ENCODE peak calls at places on chromosome 19, in seven cellular contexts. Y, N, B, T, G, P and F are unnamed samples.

GRCh38 chr19:33124207-33125098 is 7.5 kb upstream of the WDR88 start:
- DNase-seq in N (no peak), G (no peak), T (no peak), Y (no peak), B (no peak), P (no peak), F (no peak)

GRCh38 chr19:677601-678380 is 1.6 kb downstream of the FSTL3 start:
- DNase-seq in Y (no peak), P (no peak), T (no peak), B (peak), N (no peak), G (no peak), F (no peak)

GRCh38 chr19:2327773-2328400 is 499 bp downstream of the LSM7 start:
- DNase-seq in B (no peak), N (peak), P (no peak), G (peak), Y (no peak), T (peak), F (peak)

GRCh38 chr19:41606215-41606837 is 20.5 kb downstream of the CEACAM4 start:
- DNase-seq in N (no peak), T (peak), G (no peak), Y (no peak), P (no peak), B (no peak), F (no peak)

GRCh38 chr19:9721861-9722260 is 46.7 kb downstream of the ZNF846 start:
- DNase-seq in Y (no peak), G (no peak), B (no peak), N (no peak), T (no peak), P (no peak), F (no peak)

GRCh38 chr19:6738726-6739389 is 622 bp upstream of the TRIP10 start:
- DNase-seq in P (peak), G (no peak), B (peak), T (peak), Y (no peak), N (no peak), F (no peak)

GRCh38 chr19:17333611-17334413 is 843 bp downstream of the ANO8 start:
- DNase-seq in T (peak), G (no peak), B (no peak), Y (no peak), N (peak), P (peak), F (no peak)

GRCh38 chr19:29508181-29508580 is 17.6 kb upstream of the VSTM2B start:
- DNase-seq in Y (no peak), N (no peak), P (no peak), G (no peak), T (no peak), B (no peak), F (no peak)

GRCh38 chr19:16649734-16650133 is 10.2 kb downstream of the SMIM7 start:
- DNase-seq in B (no peak), T (no peak), P (no peak), Y (no peak), G (no peak), N (no peak), F (no peak)

GRCh38 chr19:57362997-57363705 is at the start of the genes TRAPPC2B and ZNF547:
- DNase-seq in P (peak), B (peak), G (peak), Y (peak), T (peak), N (peak), F (peak)

GRCh38 chr19:36449059-36449670 is 30.7 kb upstream of the ZFP82 start:
- DNase-seq in T (no peak), B (no peak), N (no peak), G (no peak), Y (no peak), P (no peak), F (no peak)

GRCh38 chr19:19169236-19170052 is 619 bp downstream of the MEF2B start:
- DNase-seq in T (no peak), G (no peak), P (no peak), N (no peak), B (no peak), Y (no peak), F (no peak)

GRCh38 chr19:1159864-1160595 is 14.0 kb downstream of the SBNO2 start:
- DNase-seq in G (no peak), P (no peak), Y (no peak), T (no peak), N (no peak), B (no peak), F (no peak)

GRCh38 chr19:13430790-13431582 is 75.3 kb downstream of the CACNA1A start:
- DNase-seq in B (no peak), G (peak), Y (no peak), N (peak), P (peak), T (peak), F (no peak)

GRCh38 chr19:7292950-7293794 is 1.0 kb downstream of the INSR start:
- DNase-seq in P (peak), T (peak), B (peak), G (no peak), Y (no peak), N (no peak), F (no peak)

GRCh38 chr19:16293133-16294085 is 31.2 kb upstream of the KLF2 start:
- DNase-seq in N (no peak), P (peak), G (peak), T (no peak), B (peak), Y (no peak), F (no peak)

GRCh38 chr19:50214699-50215543 is 11.5 kb downstream of the MYH14 start:
- DNase-seq in T (no peak), Y (no peak), P (no peak), G (no peak), B (peak), N (no peak), F (no peak)

GRCh38 chr19:28494466-28494865 is 718.5 kb downstream of the UQCRFS1 start:
- DNase-seq in Y (no peak), G (no peak), T (peak), P (no peak), B (no peak), N (no peak), F (no peak)

GRCh38 chr19:584240-585001 is 5.3 kb upstream of the HCN2 start:
- DNase-seq in T (peak), B (peak), G (no peak), Y (peak), P (peak), N (peak), F (peak)

GRCh38 chr19:33292595-33293254 is 9.6 kb downstream of the CEBPA start:
- DNase-seq in B (peak), T (peak), G (no peak), N (no peak), Y (no peak), P (no peak), F (no peak)

GRCh38 chr19:36140289-36141038 is 598 bp downstream of the CAPNS1 start:
- DNase-seq in T (no peak), P (peak), Y (no peak), N (peak), G (peak), B (peak), F (peak)

GRCh38 chr19:2820112-2820702 is 539 bp downstream of the ZNF554 start:
- DNase-seq in B (no peak), Y (no peak), T (no peak), G (no peak), P (no peak), N (no peak), F (no peak)

GRCh38 chr19:12545267-12545666 is 6.0 kb downstream of the ZNF564 start:
- DNase-seq in G (no peak), B (no peak), Y (no peak), T (no peak), P (no peak), N (no peak), F (no peak)

GRCh38 chr19:18330865-18331264 is 8.0 kb upstream of the LSM4 start:
- DNase-seq in Y (no peak), P (no peak), B (no peak), N (no peak), T (no peak), G (no peak), F (no peak)

GRCh38 chr19:412356-413355 is 3.7 kb upstream of the C2CD4C start:
- DNase-seq in B (no peak), N (no peak), T (peak), Y (no peak), G (no peak), P (no peak), F (no peak)

GRCh38 chr19:50461066-50461875 is 15.0 kb upstream of the EMC10 start:
- DNase-seq in T (peak), B (no peak), Y (peak), P (peak), G (peak), N (peak), F (no peak)

GRCh38 chr19:36141039-36141914 is 1.4 kb downstream of the CAPNS1 start:
- DNase-seq in N (peak), G (peak), B (peak), Y (no peak), T (peak), P (peak), F (peak)

GRCh38 chr19:5186293-5187050 is 154.1 kb downstream of the PTPRS start:
- DNase-seq in P (no peak), T (no peak), G (no peak), Y (no peak), N (no peak), B (peak), F (no peak)

GRCh38 chr19:17522988-17523872 is 11.8 kb downstream of the PGLS start:
- DNase-seq in T (peak), N (peak), Y (peak), G (peak), P (no peak), B (peak), F (no peak)

GRCh38 chr19:54114340-54114826 is 1.1 kb downstream of the TFPT start:
- DNase-seq in N (peak), G (no peak), P (peak), Y (peak), T (peak), B (peak), F (no peak)

GRCh38 chr19:29845576-29846176 is 33.9 kb downstream of the CCNE1 start:
- DNase-seq in G (no peak), T (peak), Y (no peak), P (peak), B (peak), N (no peak), F (peak)

GRCh38 chr19:3149526-3150505 is 14.0 kb downstream of the GNA15 start:
- DNase-seq in P (no peak), Y (no peak), G (no peak), T (no peak), N (no peak), B (no peak), F (no peak)

GRCh38 chr19:49224856-49225255 is 67.3 kb downstream of the TRPM4 start:
- DNase-seq in P (peak), Y (no peak), G (no peak), B (no peak), T (no peak), N (no peak), F (no peak)

GRCh38 chr19:39993605-39994004 is 3.3 kb upstream of the ZNF546 start:
- DNase-seq in T (no peak), G (no peak), P (no peak), B (no peak), N (no peak), Y (no peak), F (no peak)
- H3K27ac ChIP-seq in T (no peak), G (no peak), P (no peak), B (no peak), N (no peak), Y (no peak), F (no peak)

GRCh38 chr19:46745030-46745429 is 827 bp upstream of the FKRP start:
- DNase-seq in N (no peak), P (no peak), B (peak), Y (no peak), G (no peak), T (no peak), F (no peak)
- H3K27ac ChIP-seq in N (peak), P (no peak), B (no peak), Y (peak), G (peak), T (peak), F (no peak)

DNA sequence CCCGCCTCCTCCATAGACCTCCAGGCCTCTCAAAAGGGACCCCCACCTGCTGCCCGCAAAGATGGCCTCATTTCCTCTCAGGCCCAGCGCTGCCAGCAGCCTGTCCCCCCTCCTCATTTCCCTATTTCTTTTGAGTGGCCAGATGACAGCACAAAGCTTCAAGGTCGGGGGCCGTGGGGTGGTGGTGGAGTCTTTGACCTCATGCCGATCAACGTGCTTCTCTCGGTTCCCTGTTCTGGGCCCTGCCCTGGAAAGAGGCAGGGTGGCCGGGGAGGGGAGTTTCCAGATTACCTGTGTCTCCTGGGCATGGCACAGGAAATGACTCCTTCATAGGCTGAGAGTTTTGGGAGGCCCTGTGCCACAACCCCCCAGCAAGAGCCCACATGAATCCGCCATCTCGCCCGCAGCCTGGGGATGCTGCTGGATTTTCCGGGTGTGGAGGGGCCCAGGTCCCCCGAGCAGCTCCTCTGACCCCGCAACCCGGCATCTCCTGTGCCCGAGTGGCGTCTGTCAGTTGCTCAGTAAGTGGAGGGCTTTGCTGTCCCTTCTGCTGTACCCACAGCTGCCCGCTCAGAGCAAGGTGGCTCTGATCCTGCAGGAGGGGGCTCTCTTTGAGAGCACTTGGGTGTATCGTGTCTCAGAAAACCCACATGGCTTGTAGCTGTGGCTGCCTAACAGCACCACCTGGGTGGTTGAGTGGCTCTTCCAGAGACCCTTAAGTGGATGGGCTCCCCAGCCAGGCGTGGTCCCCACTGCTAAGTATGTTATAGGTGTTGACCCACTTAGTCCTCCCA is 139.4 kb downstream of the SIPA1L3 start:
- DNase-seq in Y (no peak), B (no peak), T (peak), G (no peak), N (no peak), P (no peak), F (no peak)
- H3K27ac ChIP-seq in Y (no peak), B (no peak), T (peak), G (no peak), N (no peak), P (no peak), F (no peak)

GRCh38 chr19:47258895-47259555 is 2.7 kb downstream of the CCDC9 start:
- DNase-seq in P (peak), B (peak), N (no peak), T (peak), Y (no peak), G (no peak), F (no peak)
- H3K27ac ChIP-seq in P (no peak), B (no peak), N (no peak), T (no peak), Y (no peak), G (peak), F (no peak)

DNA sequence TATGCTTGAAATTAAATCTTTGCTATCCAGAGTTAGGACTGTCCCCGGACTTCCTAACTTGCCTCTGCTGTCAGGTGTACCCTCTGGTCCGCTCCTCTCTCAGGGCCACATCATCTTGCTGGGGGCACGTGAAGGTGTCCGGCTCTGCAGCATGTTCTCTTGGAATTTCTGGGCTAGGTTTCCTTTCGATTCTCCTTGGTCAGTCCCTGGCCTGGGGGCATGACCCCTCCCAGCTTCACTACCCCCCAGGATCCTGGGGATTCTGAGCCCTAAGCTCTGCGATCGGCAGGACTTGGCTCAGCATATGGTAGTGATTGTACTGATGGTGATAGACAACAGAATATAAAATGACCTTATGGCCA is 5.1 kb upstream of the GPI start:
- DNase-seq in G (no peak), B (peak), N (no peak), P (no peak), T (no peak), Y (no peak), F (no peak)
- H3K27ac ChIP-seq in G (peak), B (peak), N (peak), P (peak), T (peak), Y (peak), F (peak)

GRCh38 chr19:10809693-10810285 is 26.2 kb downstream of the TMED1 start:
- DNase-seq in Y (no peak), N (no peak), P (no peak), B (no peak), G (no peak), T (no peak), F (no peak)

GRCh38 chr19:10812196-10812595 is 23.8 kb downstream of the TMED1 start:
- DNase-seq in Y (no peak), G (no peak), P (no peak), B (no peak), N (no peak), T (no peak), F (no peak)

GRCh38 chr19:10805758-10806247 is 30.2 kb downstream of the TMED1 start:
- DNase-seq in Y (no peak), N (no peak), B (no peak), T (no peak), G (no peak), P (no peak), F (no peak)

GRCh38 chr19:10811391-10812111 is 24.5 kb downstream of the TMED1 start:
- DNase-seq in N (no peak), B (no peak), G (no peak), P (no peak), Y (no peak), T (no peak), F (no peak)

DNA sequence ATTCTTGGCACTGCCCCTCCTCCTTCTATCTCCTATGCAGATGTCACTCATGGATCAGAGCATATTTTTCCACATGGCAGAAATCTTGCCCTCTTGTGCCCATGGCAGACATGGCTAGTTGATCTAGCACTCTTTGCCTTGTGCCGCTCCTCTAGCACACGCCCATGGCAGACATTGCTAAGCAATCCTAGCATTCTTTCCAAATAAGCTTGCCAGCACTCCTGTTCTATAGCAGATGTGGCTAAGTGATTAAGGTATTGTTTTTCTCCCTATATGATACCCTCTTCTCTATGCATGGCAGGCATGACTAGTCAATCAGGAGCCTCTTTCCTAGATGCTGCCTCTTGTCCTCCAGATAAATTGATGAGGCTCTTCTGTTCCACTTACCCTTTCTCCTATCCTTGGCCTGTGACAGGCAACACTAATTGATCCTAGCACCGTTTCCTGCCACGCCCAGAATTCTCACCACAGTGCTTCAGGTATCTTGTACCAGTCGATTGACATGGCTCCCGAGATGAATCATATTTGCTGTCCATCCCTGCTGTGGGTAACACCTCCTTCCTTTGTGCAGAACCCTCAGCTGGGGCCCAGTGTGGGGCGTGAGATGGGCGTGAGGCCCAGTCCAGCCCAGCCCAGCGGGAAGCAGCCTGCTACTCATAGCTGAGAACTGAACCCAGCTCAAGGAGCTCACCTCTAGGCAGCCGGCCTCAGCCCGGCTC is 26.9 kb downstream of the TMED1 start:
- DNase-seq in Y (no peak), P (no peak), T (no peak), B (no peak), N (no peak), G (no peak), F (no peak)
- H3K27ac ChIP-seq in Y (no peak), P (no peak), T (peak), B (no peak), N (peak), G (peak), F (no peak)